ENCODE peak calls at places on chromosome 4, in seven cellular contexts. V is endothelial cell, O is omental fat pad, G is lower leg skin, A is stomach, F is type B pancreatic cell, U is heart right ventricle. T is an unnamed sample.

GRCh38 chr4:164068392-164068791 is 573.9 kb downstream of the TMA16 start:
- DNase-seq in A (no peak), O (no peak), G (no peak), F (no peak), U (no peak), V (no peak), T (no peak)

GRCh38 chr4:137909910-137910309 is 332.2 kb downstream of the SLC7A11 start:
- DNase-seq in G (no peak), F (no peak), A (no peak), U (no peak), V (no peak), O (no peak), T (no peak)

GRCh38 chr4:10590896-10591295 is 93.7 kb downstream of the CLNK start:
- DNase-seq in V (no peak), A (no peak), G (no peak), O (no peak), F (no peak), U (no peak), T (no peak)

GRCh38 chr4:46836584-46836983 is 72.5 kb downstream of the COX7B2 start:
- DNase-seq in O (no peak), G (no peak), V (no peak), F (no peak), U (no peak), A (no peak), T (no peak)

GRCh38 chr4:79623125-79623905 is 215.3 kb upstream of the GK2 start:
- DNase-seq in G (no peak), O (no peak), V (no peak), U (no peak), F (no peak), A (no peak), T (no peak)

GRCh38 chr4:141328550-141329173 is 108.0 kb downstream of the ZNF330 start:
- DNase-seq in G (no peak), F (no peak), A (no peak), O (no peak), V (no peak), U (no peak), T (no peak)

GRCh38 chr4:181662383-181662782 is 580.8 kb upstream of the TENM3 start:
- DNase-seq in F (no peak), O (no peak), A (no peak), V (no peak), U (no peak), G (no peak), T (no peak)

GRCh38 chr4:127015616-127016015 is 617.1 kb upstream of the INTU start:
- DNase-seq in F (no peak), O (no peak), V (no peak), A (no peak), U (no peak), G (no peak), T (no peak)

GRCh38 chr4:8699479-8700145 is 107.0 kb downstream of the CPZ start:
- DNase-seq in A (peak), V (no peak), G (peak), F (peak), U (no peak), O (no peak), T (no peak)

GRCh38 chr4:113996599-113997177 is 17.2 kb upstream of the ARSJ start:
- DNase-seq in G (no peak), V (no peak), U (no peak), A (no peak), F (no peak), O (no peak), T (no peak)

GRCh38 chr4:38610844-38611550 is 53.0 kb upstream of the KLF3 start:
- DNase-seq in U (peak), A (peak), G (peak), O (no peak), F (no peak), V (no peak), T (no peak)

GRCh38 chr4:54281060-54281781 is 52.1 kb downstream of the PDGFRA start:
- DNase-seq in O (no peak), A (peak), U (peak), V (no peak), G (peak), F (no peak), T (no peak)

GRCh38 chr4:74039065-74039763 is 725 bp upstream of the CXCL3 start:
- DNase-seq in V (no peak), G (no peak), U (no peak), O (no peak), F (no peak), A (no peak), T (no peak)

GRCh38 chr4:145347684-145348083 is 134.0 kb upstream of the SMAD1 start:
- DNase-seq in F (no peak), O (no peak), U (no peak), G (no peak), V (no peak), A (no peak), T (no peak)

GRCh38 chr4:143185253-143186107 is 763 bp downstream of the USP38 start:
- DNase-seq in U (no peak), G (peak), A (no peak), O (peak), V (no peak), F (no peak), T (no peak)

GRCh38 chr4:92235741-92236140 is 68.0 kb upstream of the GRID2 start:
- DNase-seq in A (no peak), O (no peak), U (no peak), F (no peak), V (peak), G (no peak), T (no peak)

GRCh38 chr4:183417356-183417755 is 27.1 kb upstream of the CDKN2AIP start:
- DNase-seq in G (no peak), F (no peak), U (no peak), O (no peak), V (no peak), A (no peak), T (no peak)

GRCh38 chr4:137471895-137472294 is 60.4 kb downstream of the PCDH18 start:
- DNase-seq in U (no peak), F (no peak), V (no peak), O (no peak), G (no peak), A (no peak), T (no peak)

GRCh38 chr4:76781698-76782595 is 116.0 kb downstream of the SOWAHB start:
- DNase-seq in V (no peak), U (no peak), G (no peak), F (no peak), A (no peak), O (no peak), T (no peak)

GRCh38 chr4:142656178-142656577 is 189.9 kb downstream of the INPP4B start:
- DNase-seq in G (no peak), V (no peak), A (no peak), O (no peak), U (no peak), F (no peak), T (no peak)

GRCh38 chr4:150080875-150081274 is 2.6 kb downstream of the DCLK2 start:
- DNase-seq in O (no peak), V (no peak), U (no peak), G (no peak), F (no peak), A (no peak), T (no peak)

GRCh38 chr4:82247629-82248028 is 126.2 kb downstream of the HNRNPD start:
- DNase-seq in O (no peak), V (no peak), G (no peak), U (no peak), A (no peak), F (no peak), T (no peak)

GRCh38 chr4:88599298-88599697 is 7.0 kb downstream of the HERC3 start:
- DNase-seq in G (no peak), F (no peak), A (no peak), O (no peak), V (no peak), U (no peak), T (no peak)

GRCh38 chr4:8911311-8912088 is 39.9 kb upstream of the HMX1 start:
- DNase-seq in O (no peak), V (peak), G (peak), U (no peak), A (peak), F (peak), T (no peak)

GRCh38 chr4:48913346-48913745 is 6.8 kb upstream of the OCIAD2 start:
- DNase-seq in G (no peak), O (no peak), U (no peak), A (no peak), V (no peak), F (no peak), T (no peak)

GRCh38 chr4:95529941-95530340 is 18.8 kb downstream of the UNC5C start:
- DNase-seq in V (no peak), F (no peak), G (no peak), O (no peak), A (no peak), U (no peak), T (no peak)

GRCh38 chr4:113052379-113052951 is 3.0 kb downstream of the ANK2 start:
- DNase-seq in A (no peak), F (no peak), U (no peak), V (no peak), O (no peak), G (no peak), T (no peak)

GRCh38 chr4:140092094-140092820 is 61.7 kb downstream of the MAML3 start:
- DNase-seq in V (peak), O (no peak), G (peak), U (peak), A (peak), F (no peak), T (peak)

GRCh38 chr4:92618968-92619367 is 315.2 kb downstream of the GRID2 start:
- DNase-seq in A (no peak), V (no peak), O (no peak), F (no peak), U (no peak), G (no peak), T (no peak)

GRCh38 chr4:147901886-147902285 is 170.0 kb downstream of the ARHGAP10 start:
- DNase-seq in F (no peak), V (no peak), G (no peak), A (no peak), U (no peak), O (no peak), T (no peak)

GRCh38 chr4:36189511-36190226 is 54.6 kb downstream of the ARAP2 start:
- DNase-seq in F (no peak), U (no peak), O (no peak), G (no peak), V (no peak), A (no peak), T (no peak)

GRCh38 chr4:115152081-115152480 is 38.7 kb upstream of the NDST4 start:
- DNase-seq in U (no peak), F (no peak), V (no peak), A (no peak), G (no peak), O (no peak), T (no peak)

GRCh38 chr4:87949961-87950360 is 25.6 kb upstream of the SPP1 start:
- DNase-seq in O (no peak), U (no peak), V (no peak), F (no peak), G (no peak), A (no peak), T (no peak)

GRCh38 chr4:15231265-15232091 is 196.4 kb upstream of the C1QTNF7 start:
- DNase-seq in V (peak), F (peak), O (peak), U (peak), A (peak), G (peak), T (no peak)

GRCh38 chr4:107989162-107989536 is 540 bp upstream of the HADH start:
- DNase-seq in A (no peak), U (no peak), O (no peak), G (no peak), F (no peak), V (no peak), T (no peak)

GRCh38 chr4:55469979-55470378 is 74.2 kb downstream of the TMEM165 start:
- DNase-seq in A (no peak), U (no peak), F (no peak), G (no peak), O (no peak), V (no peak), T (no peak)

GRCh38 chr4:39996811-39997210 is 19.1 kb upstream of the PDS5A start:
- DNase-seq in O (no peak), U (no peak), F (no peak), G (no peak), V (no peak), A (no peak), T (no peak)

GRCh38 chr4:180560896-180561295 is 1682.3 kb upstream of the TENM3 start:
- DNase-seq in V (no peak), U (no peak), F (no peak), G (no peak), A (no peak), O (no peak), T (no peak)

GRCh38 chr4:180558427-180558826 is 1684.8 kb upstream of the TENM3 start:
- DNase-seq in V (no peak), O (no peak), F (no peak), U (no peak), G (no peak), A (no peak), T (no peak)

GRCh38 chr4:180557348-180557747 is 1685.9 kb upstream of the TENM3 start:
- DNase-seq in O (no peak), V (no peak), G (no peak), A (no peak), U (no peak), F (no peak), T (no peak)
- TF ChIP-seq CTCF in O (no peak), V (peak), G (no peak), A (no peak), U (no peak), F (peak), T (no peak)

GRCh38 chr4:118684873-118685811 is at the start of gene METTL14:
- DNase-seq in A (peak), O (peak), V (peak), G (peak), F (peak), U (peak), T (peak)
- TF ChIP-seq CTCF in A (no peak), O (no peak), V (no peak), G (no peak), F (peak), U (no peak), T (no peak)

DNA sequence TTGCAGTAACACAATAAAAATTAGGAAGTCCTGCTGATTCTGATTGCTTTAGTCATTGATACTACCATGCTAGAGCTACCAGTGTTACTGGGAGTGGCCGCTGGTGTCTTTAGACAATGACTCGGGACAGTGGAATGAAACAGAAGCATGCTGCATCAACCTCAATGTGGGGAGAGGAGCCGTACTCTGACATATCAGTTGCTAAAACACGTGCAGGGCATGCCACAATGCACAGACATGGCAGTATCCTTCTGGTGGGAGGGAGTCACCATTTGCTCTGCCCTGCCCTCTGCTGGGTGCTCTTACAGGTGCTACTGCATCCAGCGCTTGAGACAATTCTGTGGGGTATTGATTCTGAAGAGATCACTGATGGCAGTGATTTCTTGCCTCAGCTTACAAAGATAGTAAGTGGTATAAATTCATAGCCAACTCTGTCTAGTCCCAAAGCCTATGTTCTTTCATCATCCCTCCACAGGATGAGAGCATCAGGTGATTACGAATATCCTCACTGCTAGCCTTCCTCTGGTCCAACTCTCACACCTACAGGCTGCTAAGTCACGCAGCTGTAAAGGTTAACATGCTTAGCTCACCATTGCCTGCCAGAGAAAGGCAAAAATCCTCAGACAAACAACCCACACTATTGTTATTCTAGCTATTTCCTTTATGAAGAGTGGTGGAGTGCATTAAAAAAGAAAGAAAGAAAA is 43.7 kb downstream of the NSG1 start:
- DNase-seq in F (no peak), V (peak), A (no peak), O (no peak), G (no peak), U (no peak), T (no peak)
- TF ChIP-seq CTCF in F (peak), V (peak), A (peak), O (no peak), G (no peak), U (peak), T (peak)

GRCh38 chr4:156596026-156596425 is 375.6 kb downstream of the PDGFC start:
- DNase-seq in F (no peak), G (no peak), U (no peak), A (no peak), O (no peak), V (no peak), T (no peak)
- TF ChIP-seq CTCF in F (no peak), G (no peak), U (no peak), A (no peak), O (no peak), V (no peak), T (no peak)

DNA sequence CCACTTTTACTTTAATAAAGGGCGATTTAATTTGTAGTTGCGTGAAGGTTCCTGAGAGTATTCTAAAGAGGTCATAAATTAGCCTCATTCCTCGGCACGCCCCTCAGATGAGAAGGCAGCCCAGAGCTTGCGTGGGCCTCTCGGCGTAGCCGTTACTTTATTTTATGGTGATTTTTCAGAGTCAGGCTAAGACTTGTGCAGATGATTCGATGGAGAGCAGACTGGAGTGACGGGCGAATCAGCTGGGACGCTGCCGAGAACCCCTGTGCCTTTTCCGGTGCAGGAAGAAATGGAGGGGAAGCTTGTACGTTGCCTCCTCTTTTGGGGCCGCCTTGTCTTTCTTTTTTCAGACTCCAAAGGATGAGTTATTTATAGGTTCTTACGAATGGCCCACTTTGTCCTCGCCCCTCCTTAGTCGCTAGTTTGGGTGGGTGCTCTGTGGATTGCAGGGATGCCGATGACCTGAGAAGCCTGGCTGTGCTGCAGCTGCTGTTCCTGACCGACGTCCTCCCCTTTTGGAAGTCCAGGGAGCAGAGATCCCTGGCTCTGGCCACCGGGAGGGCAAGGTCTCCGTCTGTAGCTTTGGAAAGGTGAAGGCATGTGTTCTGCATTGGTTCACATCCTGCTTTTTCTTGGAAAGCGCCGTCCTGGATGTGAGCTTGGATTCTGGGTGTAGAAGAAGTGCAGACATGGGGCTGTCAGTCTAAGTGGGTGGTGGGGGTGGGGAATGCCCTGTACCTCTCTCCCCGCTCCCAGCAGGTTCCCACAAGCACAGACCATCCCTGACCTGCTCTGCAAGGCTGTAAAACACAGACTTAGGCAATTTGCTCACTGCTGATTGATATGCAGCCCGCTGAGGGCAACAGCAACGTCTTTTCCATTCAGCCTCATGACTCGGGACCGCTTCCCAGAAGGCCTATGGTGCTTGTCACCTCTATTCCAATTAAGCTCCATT is 9.3 kb downstream of the SORCS2 start:
- DNase-seq in A (no peak), U (no peak), F (no peak), V (no peak), G (peak), O (no peak), T (no peak)
- TF ChIP-seq CTCF in A (no peak), U (no peak), F (no peak), V (no peak), G (no peak), O (no peak), T (no peak)

T was measured in D721Med.